ENCODE peak calls at places on chromosomes 13 and 19, in six cellular contexts. One of them, this sample, is unnamed.

GRCh38 chr13:107845911-107846310 is 369.4 kb downstream of the LIG4 start:
- DNase-seq in T-helper 17 cell: no peak
- DNase-seq in heart left ventricle: no peak
- DNase-seq in Daoy: no peak
- DNase-seq in anterior cingulate cortex: no peak
- DNase-seq in activated effector memory CD4-positive, alpha-beta T cell treated with anti-CD3 and anti-CD28 coated beads, Interleukin-2, amount 50 U/mL, for 16 hours: no peak
- DNase-seq in this sample: no peak

GRCh38 chr19:50030937-50031336 is 5.1 kb downstream of the ZNF473 start:
- DNase-seq in anterior cingulate cortex: no peak
- DNase-seq in activated effector memory CD4-positive, alpha-beta T cell treated with anti-CD3 and anti-CD28 coated beads, Interleukin-2, amount 50 U/mL, for 16 hours: no peak
- DNase-seq in heart left ventricle: no peak
- DNase-seq in T-helper 17 cell: no peak
- DNase-seq in Daoy: no peak
- DNase-seq in this sample: no peak

GRCh38 chr13:75581874-75582640 is 32.5 kb downstream of the UCHL3 start:
- DNase-seq in T-helper 17 cell: no peak
- DNase-seq in activated effector memory CD4-positive, alpha-beta T cell treated with anti-CD3 and anti-CD28 coated beads, Interleukin-2, amount 50 U/mL, for 16 hours: no peak
- DNase-seq in Daoy: no peak
- DNase-seq in anterior cingulate cortex: no peak
- DNase-seq in heart left ventricle: no peak
- DNase-seq in this sample: no peak

GRCh38 chr13:35797244-35797643 is 320.8 kb upstream of the MAB21L1 start:
- DNase-seq in heart left ventricle: no peak
- DNase-seq in Daoy: no peak
- DNase-seq in anterior cingulate cortex: no peak
- DNase-seq in activated effector memory CD4-positive, alpha-beta T cell treated with anti-CD3 and anti-CD28 coated beads, Interleukin-2, amount 50 U/mL, for 16 hours: no peak
- DNase-seq in T-helper 17 cell: no peak
- DNase-seq in this sample: no peak

GRCh38 chr13:99228737-99229691 is 28.4 kb downstream of the UBAC2 start:
- DNase-seq in T-helper 17 cell: no peak
- DNase-seq in activated effector memory CD4-positive, alpha-beta T cell treated with anti-CD3 and anti-CD28 coated beads, Interleukin-2, amount 50 U/mL, for 16 hours: no peak
- DNase-seq in anterior cingulate cortex: no peak
- DNase-seq in Daoy: peak
- DNase-seq in heart left ventricle: no peak
- DNase-seq in this sample: no peak

GRCh38 chr19:4337906-4338440 is 654 bp downstream of the STAP2 start:
- DNase-seq in heart left ventricle: no peak
- DNase-seq in Daoy: no peak
- DNase-seq in activated effector memory CD4-positive, alpha-beta T cell treated with anti-CD3 and anti-CD28 coated beads, Interleukin-2, amount 50 U/mL, for 16 hours: no peak
- DNase-seq in anterior cingulate cortex: no peak
- DNase-seq in T-helper 17 cell: no peak
- DNase-seq in this sample: no peak

GRCh38 chr19:35755550-35756371 is 1.1 kb downstream of the HSPB6 start:
- DNase-seq in activated effector memory CD4-positive, alpha-beta T cell treated with anti-CD3 and anti-CD28 coated beads, Interleukin-2, amount 50 U/mL, for 16 hours: peak
- DNase-seq in anterior cingulate cortex: no peak
- DNase-seq in heart left ventricle: peak
- DNase-seq in T-helper 17 cell: peak
- DNase-seq in Daoy: no peak
- DNase-seq in this sample: no peak

GRCh38 chr19:17246681-17247425 is 1.1 kb upstream of the NR2F6 start:
- DNase-seq in anterior cingulate cortex: peak
- DNase-seq in heart left ventricle: no peak
- DNase-seq in Daoy: peak
- DNase-seq in T-helper 17 cell: no peak
- DNase-seq in activated effector memory CD4-positive, alpha-beta T cell treated with anti-CD3 and anti-CD28 coated beads, Interleukin-2, amount 50 U/mL, for 16 hours: no peak
- DNase-seq in this sample: no peak

GRCh38 chr19:19276386-19276785 is 3.3 kb upstream of the TM6SF2 start:
- DNase-seq in Daoy: no peak
- DNase-seq in heart left ventricle: no peak
- DNase-seq in anterior cingulate cortex: no peak
- DNase-seq in activated effector memory CD4-positive, alpha-beta T cell treated with anti-CD3 and anti-CD28 coated beads, Interleukin-2, amount 50 U/mL, for 16 hours: no peak
- DNase-seq in T-helper 17 cell: no peak
- DNase-seq in this sample: no peak

GRCh38 chr13:26991508-26992181 is 180.0 kb downstream of the USP12 start:
- DNase-seq in activated effector memory CD4-positive, alpha-beta T cell treated with anti-CD3 and anti-CD28 coated beads, Interleukin-2, amount 50 U/mL, for 16 hours: no peak
- DNase-seq in heart left ventricle: no peak
- DNase-seq in T-helper 17 cell: no peak
- DNase-seq in Daoy: no peak
- DNase-seq in anterior cingulate cortex: peak
- DNase-seq in this sample: no peak

GRCh38 chr19:48745208-48745995 is 1.3 kb downstream of the IZUMO1 start:
- DNase-seq in Daoy: peak
- DNase-seq in heart left ventricle: peak
- DNase-seq in activated effector memory CD4-positive, alpha-beta T cell treated with anti-CD3 and anti-CD28 coated beads, Interleukin-2, amount 50 U/mL, for 16 hours: peak
- DNase-seq in T-helper 17 cell: no peak
- DNase-seq in anterior cingulate cortex: peak
- DNase-seq in this sample: peak

GRCh38 chr19:6963937-6964336 is 57.3 kb downstream of the MBD3L2B start:
- DNase-seq in activated effector memory CD4-positive, alpha-beta T cell treated with anti-CD3 and anti-CD28 coated beads, Interleukin-2, amount 50 U/mL, for 16 hours: peak
- DNase-seq in heart left ventricle: no peak
- DNase-seq in T-helper 17 cell: no peak
- DNase-seq in Daoy: no peak
- DNase-seq in anterior cingulate cortex: no peak
- DNase-seq in this sample: peak

GRCh38 chr19:7348587-7349230 is at the start of gene ARHGEF18:
- DNase-seq in heart left ventricle: no peak
- DNase-seq in T-helper 17 cell: peak
- DNase-seq in Daoy: no peak
- DNase-seq in anterior cingulate cortex: no peak
- DNase-seq in activated effector memory CD4-positive, alpha-beta T cell treated with anti-CD3 and anti-CD28 coated beads, Interleukin-2, amount 50 U/mL, for 16 hours: peak
- DNase-seq in this sample: peak

GRCh38 chr13:29937836-29938235 is 87.4 kb upstream of the UBL3 start:
- DNase-seq in Daoy: no peak
- DNase-seq in activated effector memory CD4-positive, alpha-beta T cell treated with anti-CD3 and anti-CD28 coated beads, Interleukin-2, amount 50 U/mL, for 16 hours: peak
- DNase-seq in anterior cingulate cortex: no peak
- DNase-seq in heart left ventricle: no peak
- DNase-seq in T-helper 17 cell: peak
- DNase-seq in this sample: peak

GRCh38 chr19:19672816-19673215 is 4.2 kb downstream of the ZNF101 start:
- DNase-seq in activated effector memory CD4-positive, alpha-beta T cell treated with anti-CD3 and anti-CD28 coated beads, Interleukin-2, amount 50 U/mL, for 16 hours: no peak
- DNase-seq in anterior cingulate cortex: no peak
- DNase-seq in T-helper 17 cell: no peak
- DNase-seq in Daoy: no peak
- DNase-seq in heart left ventricle: no peak
- DNase-seq in this sample: no peak